ENCODE peak calls at places on chromosomes 12 and 14, in seven cellular contexts. Y is posterior cingulate gyrus; H is CD4-positive, CD25-positive, alpha-beta regulatory T cell; F is cardiac fibroblast; L is erythroblast; Z is HEK293T; M is fibroblast of mammary gland. A is an unnamed sample.

GRCh38 chr12:15532364-15532977 is 210.2 kb downstream of the PTPRO start:
- DNase-seq in M (peak; percentile 91), L (peak; percentile 70), H (peak; percentile 18), Y (no peak), F (peak; percentile 90), Z (peak; percentile 50), A (peak; percentile 77)

GRCh38 chr12:95351745-95352144 is 122.2 kb upstream of the METAP2 start:
- DNase-seq in H (no peak), Y (no peak), Z (no peak), M (peak; percentile 10), F (peak; percentile 41), L (peak; percentile 14), A (peak; percentile 6)

GRCh38 chr14:85233756-85234545 is 296.0 kb upstream of the FLRT2 start:
- DNase-seq in L (no peak), Y (no peak), F (peak; percentile 78), H (no peak), Z (no peak), M (peak; percentile 85), A (peak; percentile 7)

GRCh38 chr12:121786441-121786825 is 7.1 kb downstream of the RHOF start:
- DNase-seq in Y (no peak), F (peak; percentile 95), M (peak; percentile 94), L (no peak), Z (no peak), H (no peak), A (peak; percentile 80)

GRCh38 chr14:75430106-75430505 is 2.3 kb downstream of the JDP2 start:
- DNase-seq in H (no peak), Y (no peak), L (no peak), F (peak; percentile 37), M (peak; percentile 59), Z (no peak), A (peak; percentile 56)

GRCh38 chr12:51392556-51393237 is 1.5 kb upstream of the GALNT6 start:
- DNase-seq in M (no peak), F (peak; percentile 24), H (no peak), Y (no peak), Z (peak; percentile 68), L (peak; percentile 20), A (peak; percentile 35)

GRCh38 chr14:89308232-89308959 is 108.6 kb downstream of the FOXN3 start:
- DNase-seq in F (peak; percentile 32), M (peak; percentile 53), L (peak; percentile 55), Z (no peak), H (no peak), Y (no peak), A (peak; percentile 35)

GRCh38 chr12:20099395-20099976 is 268.9 kb upstream of the PDE3A start:
- DNase-seq in Y (no peak), M (no peak), F (no peak), L (no peak), H (no peak), Z (no peak), A (no peak)

GRCh38 chr14:66955159-66955558 is 234.1 kb upstream of the GARIN2 start:
- DNase-seq in F (no peak), L (no peak), Z (no peak), H (no peak), Y (no peak), M (no peak), A (no peak)

GRCh38 chr12:25796523-25797000 is 161.9 kb upstream of the RASSF8 start:
- DNase-seq in Y (no peak), H (no peak), F (peak; percentile 57), L (no peak), M (peak; percentile 14), Z (no peak), A (no peak)

A was measured in AG08395.